ENCODE peak calls at places on chromosomes 2 and 18, in five cellular contexts. E is B cell, Y is iPS DF 19.7, F is NCI-H1694 treated with DMSO at 0.1 percent for 48 hours, O is GM12878. C is an unnamed sample.

GRCh38 chr2:28155627-28156026 is 237.0 kb upstream of the FOSL2 start:
- DNase-seq in E (no peak), Y (peak), F (peak), O (no peak), C (no peak)

GRCh38 chr18:78765142-78765541 is 214.5 kb upstream of the SALL3 start:
- DNase-seq in E (no peak), Y (no peak), F (no peak), O (no peak), C (no peak)

GRCh38 chr2:1736997-1737480 is 7.3 kb downstream of the PXDN start:
- DNase-seq in E (no peak), Y (no peak), F (no peak), O (no peak), C (no peak)

GRCh38 chr2:40072442-40073232 is 293.6 kb upstream of the THUMPD2 start:
- DNase-seq in E (no peak), Y (no peak), F (no peak), O (no peak), C (no peak)

GRCh38 chr18:43665239-43665788 is 388.0 kb upstream of the SYT4 start:
- DNase-seq in E (no peak), Y (no peak), F (no peak), O (no peak), C (no peak)

GRCh38 chr2:220011859-220012258 is 384.4 kb downstream of the SLC4A3 start:
- DNase-seq in E (no peak), Y (no peak), F (no peak), O (no peak), C (no peak)

GRCh38 chr2:231483398-231484329 is 19.4 kb upstream of the NCL start:
- DNase-seq in E (peak), Y (no peak), F (no peak), O (no peak), C (no peak)

GRCh38 chr2:189336276-189336975 is 104.8 kb upstream of the WDR75 start:
- DNase-seq in E (no peak), Y (no peak), F (no peak), O (no peak), C (no peak)

GRCh38 chr2:157725856-157726255 is 97.2 kb upstream of the ACVR1C start:
- DNase-seq in E (no peak), Y (no peak), F (no peak), O (no peak), C (no peak)

GRCh38 chr2:68032702-68033101 is 30.1 kb downstream of the C1D start:
- DNase-seq in E (no peak), Y (no peak), F (no peak), O (no peak), C (no peak)

GRCh38 chr2:84944257-84944909 is 26.6 kb upstream of the KCMF1 start:
- DNase-seq in E (no peak), Y (no peak), F (no peak), O (no peak), C (no peak)

GRCh38 chr2:101356486-101356885 is 30.8 kb downstream of the CREG2 start:
- DNase-seq in E (no peak), Y (no peak), F (no peak), O (no peak), C (no peak)

GRCh38 chr2:29270606-29271005 is 155.4 kb downstream of the CLIP4 start:
- DNase-seq in E (no peak), Y (no peak), F (no peak), O (no peak), C (no peak)

GRCh38 chr2:205261631-205262030 is 420.7 kb upstream of the NRP2 start:
- DNase-seq in E (no peak), Y (no peak), F (no peak), O (no peak), C (no peak)

GRCh38 chr2:25029183-25029554 is 12.7 kb upstream of the EFR3B start:
- DNase-seq in E (no peak), Y (no peak), F (no peak), O (no peak), C (no peak)

GRCh38 chr2:38076710-38077430 is 919 bp upstream of the CYP1B1 start:
- DNase-seq in E (peak), Y (no peak), F (peak), O (no peak), C (no peak)